ENCODE peak calls at places on chromosomes 6 and 20, in nine cellular contexts. B, S, O, C, I, U, P, N and R are unnamed samples.

GRCh38 chr6:26607434-26608230 is 10.9 kb downstream of the ABT1 start:
- DNase-seq in B (peak; percentile 82), S (no peak), O (no peak), C (peak; percentile 71), I (peak; percentile 44), U (peak; percentile 58), P (peak; percentile 39), N (peak; percentile 54), R (peak; percentile 59)

GRCh38 chr6:26493258-26493657 is 6.8 kb upstream of the BTN1A1 start:
- DNase-seq in B (no peak), S (no peak), O (no peak), C (peak; percentile 12), I (no peak), U (peak; percentile 55), P (no peak), N (no peak), R (peak; percentile 53)

GRCh38 chr6:53065266-53066058 is at the start of gene FBXO9:
- DNase-seq in B (peak; percentile 90), S (peak; percentile 85), O (peak; percentile 79), C (peak; percentile 84), I (peak; percentile 47), U (no peak), P (peak; percentile 51), N (peak; percentile 70), R (no peak)

GRCh38 chr6:108650325-108650724 is 89.6 kb downstream of the FOXO3 start:
- DNase-seq in B (no peak), S (no peak), O (no peak), C (no peak), I (no peak), U (no peak), P (no peak), N (no peak), R (no peak)

GRCh38 chr6:109358204-109358603 is 24.1 kb downstream of the CD164 start:
- DNase-seq in B (no peak), S (no peak), O (no peak), C (no peak), I (no peak), U (no peak), P (no peak), N (no peak), R (no peak)

GRCh38 chr6:136921936-136922679 is at the start of gene SLC35D3:
- DNase-seq in B (peak; percentile 82), S (no peak), O (peak; percentile 56), C (peak; percentile 59), I (peak; percentile 23), U (no peak), P (no peak), N (peak; percentile 25), R (no peak)

GRCh38 chr6:73579389-73579788 is 58.6 kb upstream of the EEF1A1 start:
- DNase-seq in B (peak; percentile 71), S (no peak), O (no peak), C (no peak), I (no peak), U (no peak), P (no peak), N (peak; percentile 29), R (no peak)

GRCh38 chr20:32772046-32772445 is 9.9 kb downstream of the DNMT3B start:
- DNase-seq in B (no peak), S (no peak), O (no peak), C (no peak), I (no peak), U (no peak), P (no peak), N (no peak), R (no peak)

GRCh38 chr6:149150999-149151398 is 166.5 kb upstream of the TAB2 start:
- DNase-seq in B (no peak), S (no peak), O (no peak), C (no peak), I (no peak), U (no peak), P (no peak), N (no peak), R (no peak)

GRCh38 chr6:87029711-87030314 is 65.1 kb downstream of the CGA start:
- DNase-seq in B (no peak), S (no peak), O (no peak), C (peak; percentile 61), I (peak; percentile 8), U (peak; percentile 72), P (no peak), N (peak; percentile 7), R (peak; percentile 72)

GRCh38 chr6:135162678-135163439 is 18.2 kb upstream of the MYB start:
- DNase-seq in B (peak; percentile 94), S (no peak), O (no peak), C (peak; percentile 29), I (peak; percentile 43), U (no peak), P (peak; percentile 40), N (peak; percentile 26), R (peak; percentile 55)

GRCh38 chr20:1840865-1841553 is 54.2 kb upstream of the SIRPA start:
- DNase-seq in B (peak; percentile 82), S (no peak), O (no peak), C (no peak), I (no peak), U (peak; percentile 41), P (no peak), N (no peak), R (no peak)

GRCh38 chr6:22362361-22362760 is 65.5 kb upstream of the PRL start:
- DNase-seq in B (no peak), S (no peak), O (no peak), C (no peak), I (no peak), U (no peak), P (no peak), N (no peak), R (no peak)

GRCh38 chr6:139637766-139638165 is 263.3 kb upstream of the CITED2 start:
- DNase-seq in B (no peak), S (no peak), O (no peak), C (no peak), I (no peak), U (no peak), P (no peak), N (no peak), R (no peak)

GRCh38 chr6:110408891-110409290 is 6.5 kb downstream of the DDO start:
- DNase-seq in B (peak; percentile 78), S (no peak), O (no peak), C (no peak), I (no peak), U (no peak), P (no peak), N (no peak), R (no peak)

DNA sequence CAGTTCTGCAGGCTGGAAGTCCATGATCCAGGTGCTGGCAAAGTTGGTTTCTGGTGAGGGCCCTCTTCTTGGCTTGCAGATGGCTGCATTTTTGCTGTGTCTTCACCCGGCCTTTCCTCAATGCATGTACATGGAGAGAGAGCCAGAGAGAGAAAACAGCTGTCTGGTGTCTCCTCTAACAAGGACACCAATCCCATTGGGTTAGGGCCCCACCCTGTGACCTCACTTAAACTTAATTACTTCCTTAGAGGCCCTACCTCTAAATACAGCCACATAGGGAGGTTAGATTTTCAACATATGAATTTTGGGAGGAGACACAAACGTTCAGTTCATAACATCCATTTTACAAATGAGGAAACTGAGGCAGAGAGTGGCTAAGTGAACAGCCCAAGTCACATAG is 202.4 kb downstream of the ZMYND8 start:
- DNase-seq in B (no peak), S (no peak), O (no peak), C (no peak), I (no peak), U (no peak), P (no peak), N (no peak), R (no peak)
- H3K4me3 ChIP-seq in B (no peak overlapping the region), S (no peak overlapping the region), O (no peak overlapping the region), C (no peak overlapping the region), I (no peak overlapping the region), U (no peak overlapping the region), P (no peak overlapping the region), N (no peak overlapping the region), R (no peak overlapping the region)

GRCh38 chr20:25496165-25496967 is 88.9 kb downstream of the GINS1 start:
- DNase-seq in B (no peak), S (peak; percentile 41), O (no peak), C (no peak), I (no peak), U (no peak), P (no peak), N (no peak), R (no peak)
- TF ChIP-seq CTCF in B (no peak), S (no peak), O (no peak), C (no peak), I (no peak), U (no peak), P (no peak), N (no peak), R (no peak)

GRCh38 chr6:12483712-12484111 is 193.6 kb downstream of the EDN1 start:
- DNase-seq in B (no peak), S (no peak), O (no peak), C (no peak), I (peak; percentile 30), U (peak; percentile 99), P (no peak), N (peak; percentile 56), R (peak; percentile 90)
- H3K4me3 ChIP-seq in B (no peak overlapping the region), S (no peak overlapping the region), O (no peak overlapping the region), C (no peak overlapping the region), I (peak overlapping the region; percentile 22), U (peak overlapping the region; percentile 37), P (no peak overlapping the region), N (no peak overlapping the region), R (no peak overlapping the region)

GRCh38 chr20:52212943-52213342 is 21.4 kb upstream of the ZFP64 start:
- DNase-seq in B (no peak), S (no peak), O (no peak), C (no peak), I (no peak), U (no peak), P (no peak), N (no peak), R (no peak)
- TF ChIP-seq CTCF in B (no peak), S (no peak), O (no peak), C (no peak), I (no peak), U (no peak), P (no peak), N (no peak), R (no peak)